ENCODE peak calls at places on chromosomes 6 and 20, in eight cellular contexts. W is pancreas, S is mucosa of descending colon, B is breast epithelium, H is spleen, K is psoas muscle, Q is testis, Y is MCF 10A. V is an unnamed sample.

GRCh38 chr6:157255079-157255478 is 68.2 kb downstream of the TMEM242 start:
- DNase-seq in Q (no peak), H (no peak), B (no peak), Y (no peak), K (no peak), S (peak), W (no peak), V (no peak)

GRCh38 chr6:137389150-137389664 is 105.0 kb downstream of the OLIG3 start:
- DNase-seq in S (no peak), W (no peak), B (no peak), H (no peak), Q (no peak), Y (peak), K (no peak), V (no peak)

GRCh38 chr6:75842191-75842590 is 93.2 kb downstream of the MYO6 start:
- DNase-seq in H (no peak), Q (no peak), B (no peak), W (no peak), K (no peak), Y (no peak), S (no peak), V (no peak)

GRCh38 chr6:169904051-169904922 is 152.9 kb downstream of the ERMARD start:
- DNase-seq in Y (no peak), K (no peak), S (no peak), Q (no peak), H (no peak), W (no peak), B (no peak), V (no peak)

GRCh38 chr6:54516331-54516730 is 208.1 kb downstream of the TINAG start:
- DNase-seq in Q (no peak), S (no peak), K (no peak), Y (no peak), W (no peak), H (no peak), B (no peak), V (no peak)

GRCh38 chr6:112150363-112150762 is 63.0 kb downstream of the FAM229B start:
- DNase-seq in Q (no peak), W (no peak), K (no peak), Y (no peak), S (no peak), B (no peak), H (no peak), V (no peak)

GRCh38 chr6:95501032-95501904 is 76.1 kb upstream of the MANEA start:
- DNase-seq in S (no peak), H (no peak), B (no peak), Y (no peak), Q (no peak), W (no peak), K (no peak), V (no peak)

GRCh38 chr20:32972181-32973076 is 31.8 kb downstream of the SUN5 start:
- DNase-seq in Y (no peak), H (peak), S (no peak), B (no peak), W (peak), Q (no peak), K (no peak), V (no peak)

GRCh38 chr20:11112837-11113236 is 439.0 kb upstream of the JAG1 start:
- DNase-seq in B (no peak), Q (no peak), W (no peak), Y (no peak), K (no peak), S (no peak), H (no peak), V (no peak)

GRCh38 chr6:168313371-168314028 is 6.1 kb downstream of the DACT2 start:
- DNase-seq in Y (no peak), H (no peak), S (no peak), W (no peak), Q (no peak), B (no peak), K (no peak), V (no peak)

GRCh38 chr6:35521235-35521634 is 8.5 kb upstream of the TULP1 start:
- DNase-seq in Q (no peak), B (no peak), H (no peak), W (no peak), Y (no peak), S (no peak), K (no peak), V (no peak)

GRCh38 chr6:108801331-108801730 is 46.9 kb upstream of the ARMC2 start:
- DNase-seq in H (no peak), S (no peak), W (no peak), B (no peak), K (no peak), Y (no peak), Q (no peak), V (no peak)

GRCh38 chr6:38034269-38034914 is 214.9 kb downstream of the ZFAND3 start:
- DNase-seq in B (no peak), Q (no peak), W (no peak), S (no peak), Y (peak), H (no peak), K (no peak), V (no peak)
- TF ChIP-seq CTCF in B (peak), Q (peak), W (no peak), S (no peak), Y (peak), H (no peak), K (peak), V (no peak)

GRCh38 chr20:42319614-42320013 is 701.4 kb upstream of the CHD6 start:
- DNase-seq in Q (no peak), Y (no peak), K (no peak), B (no peak), W (no peak), S (no peak), H (no peak), V (no peak)
- TF ChIP-seq CTCF in Q (no peak), Y (no peak), K (no peak), B (no peak), W (no peak), S (no peak), H (no peak), V (no peak)

GRCh38 chr6:56246941-56247653 is at the start of gene COL21A1:
- DNase-seq in H (peak), W (peak), K (peak), S (peak), B (peak), Y (no peak), Q (peak), V (no peak)

GRCh38 chr6:56246544-56246940 is 838 bp downstream of the COL21A1 start:
- DNase-seq in K (no peak), Q (no peak), W (no peak), S (no peak), H (no peak), B (no peak), Y (no peak), V (no peak)

GRCh38 chr6:56250266-56250665 is 2.9 kb upstream of the COL21A1 start:
- DNase-seq in B (no peak), W (no peak), H (no peak), Y (no peak), S (no peak), Q (no peak), K (no peak), V (no peak)

GRCh38 chr6:56245903-56246351 is 1.5 kb downstream of the COL21A1 start:
- DNase-seq in K (no peak), Y (peak), B (no peak), W (no peak), Q (no peak), H (no peak), S (no peak), V (no peak)

GRCh38 chr6:56247654-56248122 is 308 bp upstream of the COL21A1 start:
- DNase-seq in S (no peak), B (no peak), K (no peak), Y (no peak), Q (no peak), H (no peak), W (no peak), V (no peak)
- TF ChIP-seq CTCF in S (no peak), B (no peak), K (no peak), Y (no peak), Q (no peak), H (no peak), W (no peak), V (no peak)

DNA sequence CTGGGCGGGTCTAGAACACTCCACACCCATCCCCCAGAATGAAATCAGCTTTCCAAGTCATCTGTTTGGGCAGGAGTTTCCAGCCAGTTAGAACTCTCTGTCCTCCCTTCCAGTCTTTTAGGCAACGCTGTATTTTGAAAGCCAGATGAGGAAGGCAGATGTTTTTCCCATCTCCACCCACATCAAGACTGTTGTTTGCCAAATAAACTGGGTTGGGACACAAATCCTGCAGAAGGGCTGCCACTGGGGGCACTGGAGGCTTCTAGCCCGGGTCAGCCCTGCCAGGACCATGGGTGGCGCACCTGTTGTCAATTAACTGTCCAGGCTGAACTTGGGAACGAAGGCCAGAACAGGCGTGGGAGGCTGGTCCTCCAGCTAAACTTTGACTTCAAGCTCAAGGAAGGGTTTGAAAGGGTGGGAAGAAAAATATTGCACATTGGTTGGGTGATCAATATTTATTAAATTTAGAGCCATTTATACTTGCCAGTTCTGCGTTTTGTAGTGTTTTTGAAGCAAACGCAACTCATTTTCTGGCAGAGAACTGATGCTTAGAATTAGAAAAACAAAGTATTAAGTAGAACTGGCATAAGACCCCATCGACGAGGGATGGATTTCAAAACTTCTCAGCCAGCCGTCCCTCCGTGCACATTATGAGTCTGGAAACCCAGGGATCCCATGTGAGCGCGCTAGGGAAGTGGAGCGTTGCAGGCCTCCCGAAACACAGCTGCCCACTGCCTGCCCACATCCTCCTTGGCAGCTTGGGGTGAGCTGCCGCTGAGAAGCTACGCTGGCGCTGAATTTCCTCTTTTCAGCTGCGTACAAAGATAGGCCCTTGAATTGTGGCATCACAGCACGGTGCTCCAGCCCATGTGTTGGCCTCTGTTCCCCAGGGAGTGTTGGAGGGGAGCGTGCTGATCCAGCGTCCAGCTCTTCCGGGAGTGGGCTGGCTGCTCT is 297.4 kb downstream of the QKI start:
- DNase-seq in H (peak), B (peak), S (peak), K (peak), W (no peak), Q (peak), Y (no peak), V (no peak)
- TF ChIP-seq CTCF in H (no peak), B (no peak), S (no peak), K (peak), W (no peak), Q (no peak), Y (no peak), V (no peak)

GRCh38 chr20:22383156-22383555 is 201.2 kb downstream of the FOXA2 start:
- DNase-seq in S (no peak), B (no peak), Q (no peak), H (no peak), W (no peak), Y (no peak), K (no peak), V (no peak)

GRCh38 chr20:22387452-22387851 is 196.9 kb downstream of the FOXA2 start:
- DNase-seq in W (no peak), H (no peak), B (no peak), Q (no peak), S (no peak), K (no peak), Y (no peak), V (no peak)

GRCh38 chr20:22384978-22385377 is 199.4 kb downstream of the FOXA2 start:
- DNase-seq in S (no peak), B (no peak), W (no peak), Y (no peak), K (no peak), H (no peak), Q (no peak), V (no peak)

GRCh38 chr20:22386300-22386623 is 198.1 kb downstream of the FOXA2 start:
- DNase-seq in Y (no peak), H (no peak), Q (no peak), S (no peak), W (no peak), K (no peak), B (no peak), V (no peak)

DNA sequence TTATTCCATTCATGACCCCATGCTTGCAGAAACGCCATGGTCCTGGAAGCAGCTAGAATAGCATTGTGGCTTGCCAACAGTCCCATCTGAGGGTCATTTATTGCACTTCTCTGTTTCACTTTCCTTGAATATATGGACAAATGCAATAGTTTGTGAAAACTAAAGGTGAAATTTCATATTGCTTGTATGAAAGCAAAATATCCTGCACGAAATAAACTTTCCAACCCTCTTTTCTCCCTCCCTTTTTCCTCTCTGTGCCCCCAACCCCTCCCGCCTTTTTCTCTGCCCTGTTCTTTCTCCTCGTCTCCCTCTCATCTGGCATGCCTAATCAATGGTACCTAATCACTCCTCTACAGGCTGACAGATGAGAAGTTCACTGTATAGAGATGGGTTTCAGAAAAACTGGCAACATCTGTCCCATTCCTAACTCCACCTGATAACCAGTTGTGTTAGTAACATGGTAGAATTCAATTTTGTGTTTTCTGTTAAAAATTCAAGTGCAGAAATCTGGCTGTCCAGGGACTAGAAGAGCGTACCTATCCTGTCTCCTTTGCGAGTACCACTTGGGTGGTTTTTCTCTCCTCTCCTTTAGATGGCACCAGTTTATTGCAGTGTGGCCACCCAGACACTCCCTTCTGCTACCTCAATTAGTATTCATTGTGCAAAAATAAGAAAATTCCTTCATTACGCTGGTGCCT is 198.6 kb downstream of the FOXA2 start:
- DNase-seq in Y (peak), B (no peak), W (peak), H (no peak), S (no peak), Q (no peak), K (no peak), V (no peak)
- TF ChIP-seq CTCF in Y (peak), B (no peak), W (no peak), H (no peak), S (no peak), Q (peak), K (no peak), V (no peak)

GRCh38 chr20:53244711-53245110 is 272.6 kb downstream of the TSHZ2 start:
- DNase-seq in Y (no peak), S (no peak), B (no peak), K (no peak), Q (no peak), H (no peak), W (no peak), V (no peak)
- TF ChIP-seq CTCF in Y (no peak), S (no peak), B (no peak), K (no peak), Q (no peak), H (no peak), W (no peak), V (no peak)

GRCh38 chr6:897561-898207 is 204.7 kb upstream of the EXOC2 start:
- DNase-seq in Q (no peak), K (no peak), W (no peak), B (no peak), H (no peak), Y (no peak), S (no peak), V (no peak)

GRCh38 chr6:890995-891394 is 198.1 kb upstream of the EXOC2 start:
- DNase-seq in Q (no peak), S (no peak), B (no peak), H (no peak), K (no peak), Y (no peak), W (no peak), V (no peak)

GRCh38 chr6:890201-890600 is 197.3 kb upstream of the EXOC2 start:
- DNase-seq in B (no peak), S (no peak), W (no peak), K (no peak), Q (no peak), Y (no peak), H (no peak), V (no peak)

GRCh38 chr6:894274-894673 is 201.3 kb upstream of the EXOC2 start:
- DNase-seq in H (no peak), B (no peak), S (no peak), K (no peak), Q (no peak), Y (peak), W (no peak), V (no peak)
- TF ChIP-seq CTCF in H (no peak), B (no peak), S (no peak), K (no peak), Q (peak), Y (peak), W (no peak), V (no peak)

GRCh38 chr6:20400476-20401402 is 940 bp upstream of the E2F3 start:
- DNase-seq in K (peak), S (peak), H (peak), Q (peak), Y (peak), W (no peak), B (no peak), V (peak)
- TF ChIP-seq CTCF in K (peak), S (no peak), H (no peak), Q (peak), Y (peak), W (no peak), B (peak), V (no peak)

GRCh38 chr6:7621761-7622160 is 31.8 kb downstream of the SNRNP48 start:
- DNase-seq in H (no peak), W (no peak), S (no peak), Q (no peak), Y (no peak), K (no peak), B (no peak), V (no peak)

GRCh38 chr6:7617954-7618764 is 28.2 kb downstream of the SNRNP48 start:
- DNase-seq in S (no peak), H (no peak), Q (peak), Y (peak), K (peak), W (no peak), B (peak), V (no peak)

GRCh38 chr6:7615611-7616383 is 25.8 kb downstream of the SNRNP48 start:
- DNase-seq in W (peak), Q (peak), H (no peak), Y (peak), K (no peak), B (peak), S (no peak), V (no peak)
- TF ChIP-seq CTCF in W (peak), Q (peak), H (peak), Y (peak), K (peak), B (peak), S (peak), V (no peak)

V was measured in omental fat pad.